ENCODE peak calls at places on chromosomes 12 and 14, in six cellular contexts. S, Q, X, Y, M and L are unnamed samples.

GRCh38 chr14:97031530-97031929 is 234.3 kb downstream of the VRK1 start:
- DNase-seq in S (no peak), Q (no peak), X (no peak), Y (no peak), M (no peak), L (no peak)

GRCh38 chr12:99960312-99960711 is 24.4 kb downstream of the ANKS1B start:
- DNase-seq in S (no peak), Q (no peak), X (no peak), Y (peak; percentile 24), M (no peak), L (no peak)

GRCh38 chr14:37034410-37035285 is 137.8 kb downstream of the SLC25A21 start:
- DNase-seq in S (no peak), Q (no peak), X (no peak), Y (no peak), M (no peak), L (no peak)

GRCh38 chr14:105077649-105077995 is 12.4 kb upstream of the GPR132 start:
- DNase-seq in S (no peak), Q (no peak), X (no peak), Y (no peak), M (no peak), L (no peak)

GRCh38 chr12:4278582-4278939 is 5.0 kb downstream of the CCND2 start:
- DNase-seq in S (no peak), Q (no peak), X (no peak), Y (no peak), M (no peak), L (no peak)

GRCh38 chr14:80781968-80782367 is 159.6 kb downstream of the CEP128 start:
- DNase-seq in S (no peak), Q (no peak), X (no peak), Y (peak; percentile 13), M (no peak), L (no peak)

GRCh38 chr14:31937730-31938346 is 139.3 kb upstream of the ARHGAP5 start:
- DNase-seq in S (no peak), Q (peak; percentile 26), X (peak; percentile 65), Y (peak; percentile 46), M (peak; percentile 75), L (no peak)

GRCh38 chr12:106919910-106920544 is 35.7 kb upstream of the TMEM263 start:
- DNase-seq in S (no peak), Q (peak; percentile 7), X (peak; percentile 33), Y (peak; percentile 72), M (peak; percentile 46), L (no peak)

GRCh38 chr12:122947352-122947792 is 18.9 kb downstream of the ABCB9 start:
- DNase-seq in S (no peak), Q (no peak), X (no peak), Y (no peak), M (no peak), L (peak; percentile 25)
- TF ChIP-seq CTCF in S (no peak), Q (no peak), X (no peak), Y (no peak), M (no peak), L (no peak)

GRCh38 chr12:43111608-43112007 is 440.4 kb downstream of the ADAMTS20 start:
- DNase-seq in S (no peak), Q (no peak), X (no peak), Y (peak; percentile 64), M (no peak), L (no peak)

GRCh38 chr12:43112101-43112661 is 439.8 kb downstream of the ADAMTS20 start:
- DNase-seq in S (no peak), Q (no peak), X (no peak), Y (no peak), M (no peak), L (no peak)

GRCh38 chr12:43113616-43114015 is 438.4 kb downstream of the ADAMTS20 start:
- DNase-seq in S (no peak), Q (no peak), X (no peak), Y (no peak), M (no peak), L (no peak)

GRCh38 chr12:43114316-43114715 is 437.7 kb downstream of the ADAMTS20 start:
- DNase-seq in S (no peak), Q (no peak), X (no peak), Y (no peak), M (no peak), L (no peak)

GRCh38 chr12:43113153-43113552 is 438.9 kb downstream of the ADAMTS20 start:
- DNase-seq in S (no peak), Q (no peak), X (peak; percentile 29), Y (peak; percentile 28), M (no peak), L (no peak)
- TF ChIP-seq CTCF in S (no peak), Q (no peak), X (peak; percentile 20), Y (peak; percentile 12), M (no peak), L (no peak)

GRCh38 chr14:29316936-29317335 is 550.3 kb downstream of the FOXG1 start:
- DNase-seq in S (no peak), Q (no peak), X (no peak), Y (no peak), M (no peak), L (no peak)

GRCh38 chr14:29317423-29317822 is 550.8 kb downstream of the FOXG1 start:
- DNase-seq in S (no peak), Q (no peak), X (no peak), Y (no peak), M (no peak), L (no peak)

GRCh38 chr14:29321646-29322045 is 555.1 kb downstream of the FOXG1 start:
- DNase-seq in S (no peak), Q (no peak), X (peak; percentile 14), Y (peak; percentile 56), M (no peak), L (no peak)

DNA sequence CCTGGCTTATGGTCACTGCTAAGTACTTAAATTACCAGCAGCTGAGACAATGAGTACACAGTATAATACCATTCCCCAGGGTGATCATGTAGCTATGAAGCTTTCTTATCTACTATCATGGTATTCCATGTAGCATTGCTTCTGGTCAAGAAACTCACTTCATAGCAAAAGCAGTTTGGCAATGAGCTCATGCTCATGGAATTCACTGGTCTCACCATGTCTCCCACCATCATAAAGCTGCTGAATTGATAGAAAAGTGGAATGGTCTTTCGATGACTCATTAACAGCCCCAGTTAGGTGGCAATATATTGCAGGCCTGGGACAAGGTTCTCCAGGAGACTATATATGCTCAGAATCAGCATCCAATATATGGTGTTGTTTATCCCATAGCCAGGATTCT is 553.7 kb downstream of the FOXG1 start:
- DNase-seq in S (no peak), Q (no peak), X (no peak), Y (peak; percentile 1), M (no peak), L (no peak)
- TF ChIP-seq CTCF in S (no peak), Q (no peak), X (no peak), Y (no peak), M (no peak), L (no peak)

GRCh38 chr14:43795600-43796228 is 711.4 kb downstream of the FSCB start:
- DNase-seq in S (no peak), Q (no peak), X (no peak), Y (peak; percentile 24), M (no peak), L (no peak)
- TF ChIP-seq CTCF in S (no peak), Q (no peak), X (no peak), Y (no peak), M (no peak), L (no peak)

GRCh38 chr12:12745576-12746211 is 28.5 kb downstream of the CDKN1B start:
- DNase-seq in S (no peak), Q (no peak), X (no peak), Y (no peak), M (no peak), L (no peak)

GRCh38 chr12:12736759-12737676 is 19.9 kb downstream of the CDKN1B start:
- DNase-seq in S (no peak), Q (peak; percentile 15), X (no peak), Y (peak; percentile 67), M (no peak), L (peak; percentile 19)

GRCh38 chr12:12744556-12745305 is 27.6 kb downstream of the CDKN1B start:
- DNase-seq in S (no peak), Q (no peak), X (no peak), Y (no peak), M (no peak), L (no peak)

GRCh38 chr12:12747281-12747680 is 30.1 kb downstream of the CDKN1B start:
- DNase-seq in S (no peak), Q (no peak), X (no peak), Y (peak; percentile 42), M (no peak), L (no peak)

GRCh38 chr12:12741705-12742104 is 24.5 kb downstream of the CDKN1B start:
- DNase-seq in S (no peak), Q (no peak), X (no peak), Y (no peak), M (no peak), L (no peak)
- TF ChIP-seq CTCF in S (no peak), Q (no peak), X (no peak), Y (no peak), M (no peak), L (no peak)

GRCh38 chr14:55333785-55334485 is 62.7 kb downstream of the FBXO34 start:
- DNase-seq in S (no peak), Q (no peak), X (no peak), Y (no peak), M (no peak), L (no peak)
- TF ChIP-seq CTCF in S (no peak), Q (no peak), X (no peak), Y (no peak), M (no peak), L (no peak)

GRCh38 chr14:92154283-92154942 is 32.6 kb downstream of the CPSF2 start:
- DNase-seq in S (no peak), Q (no peak), X (no peak), Y (peak; percentile 25), M (no peak), L (no peak)

GRCh38 chr14:92153581-92153980 is 31.8 kb downstream of the CPSF2 start:
- DNase-seq in S (no peak), Q (no peak), X (no peak), Y (no peak), M (no peak), L (no peak)
- TF ChIP-seq CTCF in S (no peak), Q (no peak), X (no peak), Y (no peak), M (no peak), L (no peak)

GRCh38 chr12:89999699-90000505 is 291.3 kb upstream of the ATP2B1 start:
- DNase-seq in S (no peak), Q (no peak), X (no peak), Y (no peak), M (no peak), L (no peak)
- TF ChIP-seq CTCF in S (no peak), Q (no peak), X (no peak), Y (no peak), M (no peak), L (no peak)

GRCh38 chr12:89873745-89874144 is 165.1 kb upstream of the ATP2B1 start:
- DNase-seq in S (no peak), Q (no peak), X (no peak), Y (peak; percentile 40), M (no peak), L (no peak)
- TF ChIP-seq CTCF in S (no peak), Q (no peak), X (no peak), Y (no peak), M (no peak), L (no peak)

GRCh38 chr14:67683821-67684220 is 9.4 kb upstream of the VTI1B start:
- DNase-seq in S (no peak), Q (no peak), X (no peak), Y (no peak), M (no peak), L (no peak)
- TF ChIP-seq CTCF in S (no peak), Q (no peak), X (no peak), Y (no peak), M (no peak), L (no peak)